ENCODE peak calls at places on chromosomes 6 and 20, in four cellular contexts. A is ovary, L is transverse colon, Y is HepG2. J is an unnamed sample.

GRCh38 chr6:75368151-75368779 is 83.7 kb upstream of the TMEM30A start:
- DNase-seq in L (peak; percentile 15), A (no peak), Y (peak; percentile 44), J (no peak)

GRCh38 chr20:8330785-8331699 is 199.0 kb downstream of the PLCB1 start:
- DNase-seq in L (no peak), A (no peak), Y (peak; percentile 94), J (no peak)

GRCh38 chr6:32167154-32167760 is 2.9 kb downstream of the EGFL8 start:
- DNase-seq in A (no peak), Y (no peak), L (no peak), J (no peak)

GRCh38 chr20:59136027-59136426 is 27.6 kb upstream of the ZNF831 start:
- DNase-seq in A (no peak), L (no peak), Y (no peak), J (no peak)

GRCh38 chr20:50380697-50381040 is 129.5 kb upstream of the PTPN1 start:
- DNase-seq in L (peak; percentile 59), A (peak; percentile 73), Y (peak; percentile 54), J (no peak)

GRCh38 chr20:37922016-37922415 is 19.1 kb downstream of the VSTM2L start:
- DNase-seq in L (no peak), Y (no peak), A (no peak), J (no peak)

GRCh38 chr20:21570285-21570992 is 56.6 kb upstream of the NKX2-2 start:
- DNase-seq in L (no peak), A (no peak), Y (no peak), J (no peak)

GRCh38 chr20:19817017-19817416 is 59.0 kb downstream of the RIN2 start:
- DNase-seq in A (no peak), Y (peak; percentile 57), L (no peak), J (no peak)

GRCh38 chr6:137496909-137497721 is 2.9 kb upstream of the OLIG3 start:
- DNase-seq in A (no peak), Y (no peak), L (no peak), J (peak; percentile 82)

GRCh38 chr6:14396826-14397517 is 279.4 kb downstream of the CD83 start:
- DNase-seq in A (no peak), L (peak; percentile 26), Y (no peak), J (peak; percentile 46)

GRCh38 chr6:82570083-82570482 is 206.5 kb downstream of the TPBG start:
- DNase-seq in Y (peak; percentile 13), L (no peak), A (no peak), J (no peak)

GRCh38 chr20:41499961-41500725 is 118.0 kb downstream of the CHD6 start:
- DNase-seq in A (no peak), L (no peak), Y (no peak), J (no peak)

GRCh38 chr20:62550087-62550565 is 74.3 kb upstream of the GATA5 start:
- DNase-seq in Y (no peak), L (no peak), A (peak; percentile 21), J (peak; percentile 80)

GRCh38 chr20:53370345-53370961 is 223.2 kb downstream of the ZNF217 start:
- DNase-seq in Y (no peak), L (no peak), A (no peak), J (no peak)

GRCh38 chr6:15439410-15440022 is 193.6 kb downstream of the JARID2 start:
- DNase-seq in L (no peak), Y (no peak), A (no peak), J (no peak)

GRCh38 chr20:36861875-36862801 is 13.8 kb upstream of the TLDC2 start:
- DNase-seq in L (peak; percentile 80), A (peak; percentile 91), Y (peak; percentile 87), J (peak; percentile 74)

GRCh38 chr6:112154711-112155110 is 67.3 kb downstream of the FAM229B start:
- DNase-seq in Y (no peak), L (no peak), A (no peak), J (no peak)

GRCh38 chr6:138237463-138237862 is 19.2 kb upstream of the PBOV1 start:
- DNase-seq in A (no peak), Y (no peak), L (no peak), J (no peak)

GRCh38 chr6:97586344-97586743 is 303.3 kb upstream of the MMS22L start:
- DNase-seq in A (no peak), L (no peak), Y (peak; percentile 0), J (no peak)

GRCh38 chr20:20956586-20956985 is 149.6 kb downstream of the LINC00237 start:
- DNase-seq in L (no peak), Y (no peak), A (no peak), J (peak; percentile 40)

GRCh38 chr6:116201538-116201937 is 52.3 kb downstream of the TSPYL4 start:
- DNase-seq in A (no peak), L (no peak), Y (no peak), J (no peak)

GRCh38 chr6:129359811-129360787 is 349.9 kb downstream of the ARHGAP18 start:
- DNase-seq in A (no peak), L (no peak), Y (no peak), J (no peak)

GRCh38 chr6:83463886-83464285 is 33.0 kb upstream of the ME1 start:
- DNase-seq in Y (no peak), A (no peak), L (no peak), J (no peak)

GRCh38 chr6:163983601-163984445 is 569.3 kb downstream of the QKI start:
- DNase-seq in A (no peak), Y (no peak), L (no peak), J (no peak)

GRCh38 chr6:117951783-117952182 is 44.7 kb downstream of the SLC35F1 start:
- DNase-seq in L (no peak), A (no peak), Y (no peak), J (no peak)

GRCh38 chr6:88916615-88917198 is 46.7 kb downstream of the RNGTT start:
- DNase-seq in A (no peak), Y (no peak), L (no peak), J (no peak)

GRCh38 chr20:38081575-38081974 is 48.0 kb downstream of the RPRD1B start:
- DNase-seq in A (no peak), L (no peak), Y (no peak), J (no peak)

GRCh38 chr20:17657079-17657825 is 24.8 kb downstream of the RRBP1 start:
- DNase-seq in Y (no peak), L (no peak), A (no peak), J (no peak)

GRCh38 chr6:2790588-2790987 is 25.4 kb downstream of the WRNIP1 start:
- DNase-seq in Y (no peak), L (no peak), A (no peak), J (no peak)

GRCh38 chr6:128370072-128370471 is 150.3 kb downstream of the PTPRK start:
- DNase-seq in L (no peak), Y (peak; percentile 43), A (no peak), J (no peak)

GRCh38 chr20:23546435-23547144 is 21.7 kb downstream of the CST9L start:
- DNase-seq in Y (no peak), A (no peak), L (no peak), J (peak; percentile 15)

GRCh38 chr6:144897441-144897921 is 612.3 kb downstream of the UTRN start:
- DNase-seq in Y (no peak), A (no peak), L (no peak), J (no peak)

GRCh38 chr6:35439308-35439707 is 12.8 kb upstream of the FANCE start:
- DNase-seq in A (no peak), L (no peak), Y (no peak), J (no peak)

GRCh38 chr6:36874016-36874442 is 574 bp downstream of the PPIL1 start:
- DNase-seq in L (peak; percentile 25), A (peak; percentile 50), Y (no peak), J (no peak)

GRCh38 chr6:159716247-159717086 is 10.8 kb upstream of the WTAP start:
- DNase-seq in Y (no peak), A (peak; percentile 65), L (no peak), J (peak; percentile 62)

GRCh38 chr6:99492137-99492536 is 23.1 kb downstream of the USP45 start:
- DNase-seq in Y (no peak), L (no peak), A (no peak), J (no peak)

GRCh38 chr6:43254138-43254817 is 11.0 kb downstream of the TTBK1 start:
- DNase-seq in A (no peak), L (no peak), Y (no peak), J (peak; percentile 68)

GRCh38 chr6:158460602-158461092 is 99.2 kb upstream of the TMEM181 start:
- DNase-seq in Y (no peak), A (no peak), L (no peak), J (no peak)

GRCh38 chr6:30688569-30688968 is 2.1 kb upstream of the PPP1R18 start:
- DNase-seq in Y (no peak), L (peak; percentile 37), A (no peak), J (no peak)
- H3K27ac ChIP-seq in Y (no peak overlapping the region), L (peak overlapping the region; percentile 96), A (peak overlapping the region; percentile 95), J (peak overlapping the region; percentile 99)

GRCh38 chr6:47260021-47260420 is 49.7 kb downstream of the TNFRSF21 start:
- DNase-seq in A (no peak), L (no peak), Y (no peak), J (no peak)
- TF ChIP-seq EP300 in A (no peak), L (no peak), Y (no peak), J (no peak)

GRCh38 chr20:3739926-3740599 is 7.6 kb downstream of the HSPA12B start:
- DNase-seq in Y (peak; percentile 34), A (no peak), L (no peak), J (no peak)
- H3K27ac ChIP-seq in Y (no peak overlapping the region), A (no peak overlapping the region), L (no peak overlapping the region), J (peak overlapping the region; percentile 91)

DNA sequence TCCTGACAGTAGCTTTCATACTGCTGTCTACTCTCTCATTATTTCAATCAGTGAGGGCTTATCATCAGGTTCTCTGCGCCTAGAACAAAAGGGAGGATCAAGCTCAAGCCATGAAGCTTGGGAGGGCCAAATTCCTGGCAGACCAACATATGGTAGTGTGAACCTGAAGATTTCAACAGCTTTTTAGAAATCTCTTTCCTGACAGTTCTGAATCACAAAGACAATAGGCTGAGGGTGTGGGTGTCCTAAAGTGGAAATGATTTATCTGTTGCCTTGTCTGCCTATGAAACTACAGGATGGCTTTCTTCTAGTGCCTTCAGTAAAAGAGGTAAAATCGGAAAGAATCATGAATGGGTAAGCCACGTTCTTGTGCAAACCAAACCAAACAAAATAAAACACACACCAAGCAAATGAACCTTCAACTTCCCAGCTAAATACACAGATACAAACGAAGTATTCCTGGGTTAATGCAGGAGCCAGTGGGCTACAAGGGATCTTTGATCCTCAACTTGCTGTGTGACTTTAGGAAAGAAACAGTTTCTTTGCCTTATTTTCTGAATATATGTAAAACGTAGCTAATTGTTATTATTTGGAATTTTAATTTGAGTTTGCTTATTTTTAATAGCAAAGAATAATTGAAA is 2.7 kb upstream of the RHAG start:
- DNase-seq in A (no peak), L (no peak), Y (peak; percentile 16), J (no peak)
- TF ChIP-seq EP300 in A (no peak), L (no peak), Y (no peak), J (no peak)

GRCh38 chr6:170027111-170028043 is 263.5 kb downstream of the DLL1 start:
- DNase-seq in A (no peak), Y (no peak), L (no peak), J (no peak)

GRCh38 chr6:170028629-170029345 is 262.1 kb downstream of the DLL1 start:
- DNase-seq in A (no peak), Y (no peak), L (no peak), J (peak; percentile 20)

GRCh38 chr6:170025341-170026271 is 265.3 kb downstream of the DLL1 start:
- DNase-seq in L (no peak), Y (no peak), A (no peak), J (peak; percentile 72)

GRCh38 chr6:170024940-170025339 is 265.9 kb downstream of the DLL1 start:
- DNase-seq in A (peak; percentile 38), L (peak; percentile 59), Y (no peak), J (peak; percentile 21)

GRCh38 chr6:170026272-170027110 is 264.4 kb downstream of the DLL1 start:
- DNase-seq in L (peak; percentile 59), A (no peak), Y (no peak), J (peak; percentile 86)
- H3K27ac ChIP-seq in L (peak overlapping the region; percentile 27), A (no peak overlapping the region), Y (no peak overlapping the region), J (peak overlapping the region; percentile 55)